ENCODE peak calls at places on chromosome 17, in six cellular contexts. D is mesendoderm, H is neuronal stem cell, B is trophoblast cell, Y is H1, W is IMR-90. F is an unnamed sample.

GRCh38 chr17:27106347-27106981 is 187.4 kb upstream of the WSB1 start:
- DNase-seq in D (no peak), H (no peak), B (no peak), Y (no peak), W (no peak), F (no peak)

GRCh38 chr17:82848022-82848592 is 8.3 kb upstream of the ZNF750 start:
- DNase-seq in D (no peak), H (no peak), B (peak; percentile 61), Y (no peak), W (peak; percentile 79), F (no peak)

GRCh38 chr17:47848198-47848513 is 2.8 kb downstream of the SP6 start:
- DNase-seq in D (no peak), H (no peak), B (no peak), Y (no peak), W (no peak), F (no peak)

GRCh38 chr17:28475151-28475900 is 1.9 kb downstream of the SLC13A2 start:
- DNase-seq in D (no peak), H (no peak), B (no peak), Y (no peak), W (no peak), F (peak; percentile 10)

GRCh38 chr17:43372273-43372911 is 26.4 kb upstream of the ARL4D start:
- DNase-seq in D (no peak), H (no peak), B (no peak), Y (no peak), W (no peak), F (peak; percentile 60)

GRCh38 chr17:17987187-17987896 is 14.7 kb downstream of the DRC3 start:
- DNase-seq in D (no peak), H (no peak), B (peak; percentile 67), Y (no peak), W (no peak), F (no peak)

GRCh38 chr17:76737082-76737675 is at the start of gene SRSF2:
- DNase-seq in D (peak; percentile 100), H (peak; percentile 99), B (peak; percentile 99), Y (peak; percentile 98), W (peak; percentile 97), F (peak; percentile 99)

GRCh38 chr17:14051692-14052091 is 17.6 kb upstream of the COX10 start:
- DNase-seq in D (no peak), H (no peak), B (no peak), Y (no peak), W (no peak), F (no peak)

GRCh38 chr17:77719806-77720205 is 238.7 kb upstream of the TNRC6C start:
- DNase-seq in D (no peak), H (no peak), B (peak; percentile 44), Y (no peak), W (no peak), F (no peak)

GRCh38 chr17:48928876-48929811 is 15.5 kb downstream of the SNF8 start:
- DNase-seq in D (no peak), H (no peak), B (no peak), Y (no peak), W (no peak), F (no peak)

GRCh38 chr17:29962656-29963055 is 21.2 kb downstream of the EFCAB5 start:
- DNase-seq in D (no peak), H (no peak), B (peak; percentile 64), Y (no peak), W (no peak), F (no peak)

GRCh38 chr17:19533718-19534561 is at the start of gene SLC47A1:
- DNase-seq in D (peak; percentile 37), H (peak; percentile 40), B (peak; percentile 32), Y (peak; percentile 67), W (no peak), F (peak; percentile 17)

GRCh38 chr17:58224315-58224714 is 5.3 kb upstream of the MKS1 start:
- DNase-seq in D (peak; percentile 76), H (no peak), B (no peak), Y (no peak), W (peak; percentile 46), F (peak; percentile 36)

GRCh38 chr17:75571197-75571884 is 16.3 kb upstream of the MYO15B start:
- DNase-seq in D (no peak), H (no peak), B (peak; percentile 20), Y (no peak), W (peak; percentile 9), F (peak; percentile 38)

GRCh38 chr17:38712593-38712992 is 7.5 kb downstream of the MLLT6 start:
- DNase-seq in D (no peak), H (no peak), B (no peak), Y (no peak), W (no peak), F (no peak)

GRCh38 chr17:66673668-66674276 is 161.1 kb upstream of the CACNG5 start:
- DNase-seq in D (peak; percentile 88), H (peak; percentile 56), B (peak; percentile 89), Y (peak; percentile 69), W (peak; percentile 72), F (peak; percentile 72)

GRCh38 chr17:79629548-79630049 is 18.7 kb upstream of the RBFOX3 start:
- DNase-seq in D (no peak), H (no peak), B (no peak), Y (no peak), W (no peak), F (no peak)

GRCh38 chr17:17613708-17614114 is 22.2 kb upstream of the PEMT start:
- DNase-seq in D (peak; percentile 92), H (peak; percentile 27), B (peak; percentile 82), Y (peak; percentile 78), W (peak; percentile 73), F (peak; percentile 75)

GRCh38 chr17:2365132-2365531 is 27.8 kb downstream of the SGSM2 start:
- DNase-seq in D (no peak), H (no peak), B (no peak), Y (no peak), W (no peak), F (no peak)

GRCh38 chr17:5784791-5785190 is 200.5 kb upstream of the NLRP1 start:
- DNase-seq in D (no peak), H (no peak), B (peak; percentile 67), Y (no peak), W (no peak), F (no peak)

GRCh38 chr17:55641559-55642160 is 81.0 kb downstream of the TMEM100 start:
- DNase-seq in D (peak; percentile 95), H (no peak), B (peak; percentile 60), Y (peak; percentile 52), W (peak; percentile 63), F (peak; percentile 81)

GRCh38 chr17:46944931-46945330 is 22.0 kb downstream of the GOSR2 start:
- DNase-seq in D (no peak), H (no peak), B (peak; percentile 85), Y (no peak), W (no peak), F (no peak)

GRCh38 chr17:72466606-72467005 is 345.8 kb downstream of the SOX9 start:
- DNase-seq in D (no peak), H (no peak), B (no peak), Y (no peak), W (no peak), F (no peak)
- H3K27ac ChIP-seq in D (no peak overlapping the region), H (no peak overlapping the region), B (peak overlapping the region; percentile 48), Y (no peak overlapping the region), W (no peak overlapping the region), F (peak overlapping the region; percentile 49)

DNA sequence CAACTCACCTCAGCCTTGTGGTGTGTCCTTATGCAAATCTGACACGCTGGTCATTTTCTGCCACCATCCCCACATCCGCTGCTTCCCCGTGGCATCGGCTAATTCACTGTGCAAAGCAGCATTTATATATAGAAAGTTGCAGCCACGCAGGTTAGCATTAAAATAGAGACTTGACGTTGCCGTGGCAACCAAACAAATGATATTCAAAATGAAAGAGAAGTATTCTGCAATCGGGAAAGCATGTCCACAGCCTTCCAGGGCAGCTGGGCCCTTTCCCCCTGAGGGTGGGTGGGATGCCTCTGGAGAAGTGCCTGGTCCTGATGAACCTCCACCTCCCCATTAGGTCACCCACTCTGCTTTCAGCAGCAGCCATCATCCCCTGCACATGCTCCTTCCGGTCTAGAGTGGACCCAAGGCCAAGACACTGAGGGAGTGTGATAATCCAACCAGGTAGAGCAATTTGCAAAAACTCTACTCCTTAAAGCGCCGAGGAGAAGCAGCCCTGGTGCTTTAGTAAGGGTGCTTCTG is 138.7 kb downstream of the GAS7 start:
- DNase-seq in D (no peak), H (no peak), B (peak; percentile 62), Y (no peak), W (peak; percentile 15), F (peak; percentile 65)
- H3K18ac ChIP-seq in D (no peak overlapping the region), H (peak overlapping the region; percentile 53), B (peak overlapping the region; percentile 44), Y (no peak overlapping the region), W (no peak overlapping the region), F (no peak overlapping the region)

GRCh38 chr17:32929588-32929987 is 1.6 kb downstream of the TMEM98 start:
- DNase-seq in D (no peak), H (no peak), B (no peak), Y (no peak), W (no peak), F (no peak)
- H3K4me3 ChIP-seq in D (no peak overlapping the region), H (peak overlapping the region; percentile 67), B (no peak overlapping the region), Y (peak overlapping the region; percentile 96), W (peak overlapping the region; percentile 79), F (peak overlapping the region; percentile 83)

DNA sequence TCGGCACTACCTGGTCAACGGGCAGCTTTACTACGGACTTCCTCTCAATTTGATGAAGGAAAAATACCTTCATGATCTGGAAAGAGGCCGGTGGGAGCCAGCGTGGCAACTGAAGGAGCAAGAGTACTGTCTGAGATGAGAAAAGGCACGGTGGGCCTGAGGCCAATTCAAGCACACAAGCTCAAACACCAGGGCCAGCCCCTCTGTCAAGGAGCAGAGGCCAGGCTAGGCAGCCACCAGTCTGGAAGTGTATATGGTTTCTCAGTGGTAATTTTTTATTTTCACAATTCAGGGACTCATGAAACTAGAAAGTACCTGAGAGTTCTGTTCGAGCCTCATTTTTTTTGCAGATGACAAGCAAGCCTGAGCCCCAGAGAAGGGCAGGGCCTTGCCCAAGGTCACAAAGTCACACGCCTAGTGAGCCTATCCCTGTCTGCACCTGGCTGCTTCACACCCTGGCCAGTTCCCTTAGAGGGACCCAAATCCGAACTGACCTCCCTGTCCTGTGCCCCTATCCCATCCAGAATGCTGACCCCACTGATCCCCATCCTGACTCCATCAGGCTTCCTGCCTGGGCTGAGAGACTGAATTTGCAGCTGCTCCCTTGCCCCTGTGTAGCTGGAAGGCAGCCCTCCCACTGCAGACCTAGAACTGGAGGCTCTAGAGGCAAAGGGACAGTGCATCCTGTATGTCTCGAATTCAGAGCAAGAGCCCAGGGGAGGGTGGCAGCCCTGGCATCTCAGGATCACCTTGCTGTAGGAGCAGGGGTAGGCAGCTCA is 4.8 kb upstream of the TBX2 start:
- DNase-seq in D (no peak), H (no peak), B (no peak), Y (no peak), W (peak; percentile 22), F (no peak)
- H3K27ac ChIP-seq in D (no peak overlapping the region), H (no peak overlapping the region), B (no peak overlapping the region), Y (no peak overlapping the region), W (peak overlapping the region; percentile 99), F (no peak overlapping the region)

DNA sequence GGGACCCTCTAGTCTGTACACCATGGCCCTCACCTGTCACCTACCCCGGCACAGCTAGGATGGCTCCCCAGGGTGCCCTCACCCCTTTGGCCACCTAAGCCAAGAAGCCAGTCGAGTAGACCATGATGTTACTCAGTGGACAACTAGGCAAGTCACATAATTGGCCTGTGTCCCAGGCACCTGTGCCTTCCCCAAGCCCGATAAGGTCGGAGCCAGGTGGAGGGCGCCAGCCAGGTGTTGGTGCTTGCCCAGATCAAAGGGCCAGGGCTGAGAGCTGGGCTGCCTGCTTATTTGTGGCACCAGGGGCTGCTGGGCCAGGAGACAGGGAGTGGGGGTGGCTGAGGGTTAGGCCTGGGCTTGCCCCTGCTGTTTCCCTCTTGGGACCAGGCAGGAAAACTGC is 16.8 kb downstream of the SPNS2 start:
- DNase-seq in D (no peak), H (no peak), B (peak; percentile 69), Y (no peak), W (no peak), F (no peak)
- H3K18ac ChIP-seq in D (no peak overlapping the region), H (peak overlapping the region; percentile 89), B (peak overlapping the region; percentile 73), Y (no peak overlapping the region), W (no peak overlapping the region), F (no peak overlapping the region)